ENCODE peak calls at places on chromosomes 4 and X, in seven cellular contexts. K is ovary, W is dorsolateral prefrontal cortex, N is heart left ventricle, I is lower leg skin, C is tibial artery, R is GM23338. Y is an unnamed sample.

GRCh38 chrX:136711147-136711546 is 63.2 kb downstream of the CD40LG start:
- DNase-seq in W (no peak), C (peak; percentile 62), K (peak; percentile 29), I (no peak), N (peak; percentile 47), R (peak; percentile 27), Y (no peak)

GRCh38 chrX:143082537-143082936 is 56.8 kb downstream of the SPANXN4 start:
- DNase-seq in I (no peak), N (no peak), W (no peak), K (no peak), R (no peak), C (no peak), Y (no peak)

GRCh38 chrX:45697591-45697990 is 496.9 kb upstream of the DIPK2B start:
- DNase-seq in W (no peak), R (no peak), K (no peak), N (no peak), C (no peak), I (no peak), Y (no peak)

GRCh38 chr4:176340871-176341685 is 21.3 kb downstream of the SPCS3 start:
- DNase-seq in W (no peak), K (no peak), C (no peak), R (peak; percentile 57), I (no peak), N (peak; percentile 20), Y (no peak)

GRCh38 chrX:46198858-46199257 is 346.4 kb downstream of the ZNF674 start:
- DNase-seq in R (no peak), C (no peak), I (no peak), N (no peak), W (no peak), K (no peak), Y (no peak)

GRCh38 chr4:147513952-147514351 is 33.1 kb downstream of the EDNRA start:
- DNase-seq in I (no peak), W (no peak), K (no peak), N (no peak), R (peak; percentile 16), C (no peak), Y (no peak)

GRCh38 chr4:75939890-75940691 is 722 bp downstream of the NAAA start:
- DNase-seq in K (peak; percentile 58), I (peak; percentile 93), C (peak; percentile 86), N (peak; percentile 86), W (peak; percentile 52), R (peak; percentile 84), Y (peak; percentile 39)

GRCh38 chr4:103091601-103092223 is 7.9 kb downstream of the BDH2 start:
- DNase-seq in I (no peak), N (no peak), K (no peak), W (peak; percentile 10), R (peak; percentile 77), C (no peak), Y (no peak)

GRCh38 chrX:13750204-13750603 is 15.7 kb downstream of the OFD1 start:
- DNase-seq in I (no peak), W (no peak), C (no peak), K (no peak), N (no peak), R (peak; percentile 60), Y (no peak)

GRCh38 chr4:47334597-47335185 is 128.8 kb downstream of the COMMD8 start:
- DNase-seq in W (no peak), N (no peak), C (no peak), R (no peak), I (no peak), K (no peak), Y (no peak)

GRCh38 chr4:173014113-173014558 is 154.5 kb upstream of the GALNT7 start:
- DNase-seq in N (peak; percentile 34), I (no peak), W (peak; percentile 66), C (no peak), R (peak; percentile 84), K (no peak), Y (no peak)

GRCh38 chr4:94131212-94131611 is 76.5 kb upstream of the SMARCAD1 start:
- DNase-seq in W (no peak), C (no peak), I (no peak), K (no peak), R (no peak), N (no peak), Y (no peak)

GRCh38 chr4:174120446-174121142 is 162.9 kb downstream of the FBXO8 start:
- DNase-seq in N (peak; percentile 79), R (peak; percentile 75), C (peak; percentile 65), I (no peak), W (peak; percentile 7), K (peak; percentile 77), Y (peak; percentile 47)

GRCh38 chr4:835148-836002 is 9.4 kb upstream of the CPLX1 start:
- DNase-seq in R (no peak), K (no peak), N (peak; percentile 84), C (no peak), I (no peak), W (no peak), Y (no peak)

GRCh38 chrX:19017271-19017670 is 33.4 kb upstream of the PHKA2 start:
- DNase-seq in C (no peak), I (no peak), W (no peak), K (no peak), N (no peak), R (peak; percentile 67), Y (no peak)

GRCh38 chr4:33171873-33172550 is 2451.8 kb downstream of the PCDH7 start:
- DNase-seq in K (no peak), W (no peak), C (no peak), I (no peak), R (no peak), N (no peak), Y (no peak)

GRCh38 chr4:60805500-60806313 is 394.4 kb upstream of the ADGRL3 start:
- DNase-seq in I (no peak), C (no peak), N (no peak), R (peak; percentile 80), K (no peak), W (no peak), Y (no peak)

GRCh38 chr4:153223935-153224334 is 19.7 kb downstream of the TRIM2 start:
- DNase-seq in W (peak; percentile 14), N (no peak), C (no peak), K (no peak), R (no peak), I (no peak), Y (no peak)

GRCh38 chr4:172142331-172142738 is 329.1 kb downstream of the GALNTL6 start:
- DNase-seq in W (no peak), I (no peak), C (no peak), N (no peak), K (no peak), R (no peak), Y (no peak)

GRCh38 chrX:152929898-152930297 is 32.0 kb downstream of the ZNF185 start:
- DNase-seq in I (no peak), N (no peak), K (no peak), C (no peak), W (no peak), R (no peak), Y (no peak)

GRCh38 chrX:133921764-133922389 is 63.5 kb downstream of the GPC3 start:
- DNase-seq in I (no peak), R (peak; percentile 82), C (no peak), K (no peak), W (no peak), N (peak; percentile 31), Y (no peak)

GRCh38 chr4:169293343-169294176 is 22.8 kb upstream of the SH3RF1 start:
- DNase-seq in R (no peak), K (no peak), N (no peak), I (no peak), C (no peak), W (no peak), Y (no peak)

GRCh38 chr4:113801882-113802281 is 40.3 kb upstream of the CAMK2D start:
- DNase-seq in W (no peak), I (no peak), K (no peak), C (no peak), N (no peak), R (no peak), Y (no peak)

GRCh38 chr4:139887962-139888735 is 222.5 kb downstream of the MGST2 start:
- DNase-seq in W (peak; percentile 16), I (no peak), C (no peak), N (no peak), R (peak; percentile 26), K (no peak), Y (no peak)

DNA sequence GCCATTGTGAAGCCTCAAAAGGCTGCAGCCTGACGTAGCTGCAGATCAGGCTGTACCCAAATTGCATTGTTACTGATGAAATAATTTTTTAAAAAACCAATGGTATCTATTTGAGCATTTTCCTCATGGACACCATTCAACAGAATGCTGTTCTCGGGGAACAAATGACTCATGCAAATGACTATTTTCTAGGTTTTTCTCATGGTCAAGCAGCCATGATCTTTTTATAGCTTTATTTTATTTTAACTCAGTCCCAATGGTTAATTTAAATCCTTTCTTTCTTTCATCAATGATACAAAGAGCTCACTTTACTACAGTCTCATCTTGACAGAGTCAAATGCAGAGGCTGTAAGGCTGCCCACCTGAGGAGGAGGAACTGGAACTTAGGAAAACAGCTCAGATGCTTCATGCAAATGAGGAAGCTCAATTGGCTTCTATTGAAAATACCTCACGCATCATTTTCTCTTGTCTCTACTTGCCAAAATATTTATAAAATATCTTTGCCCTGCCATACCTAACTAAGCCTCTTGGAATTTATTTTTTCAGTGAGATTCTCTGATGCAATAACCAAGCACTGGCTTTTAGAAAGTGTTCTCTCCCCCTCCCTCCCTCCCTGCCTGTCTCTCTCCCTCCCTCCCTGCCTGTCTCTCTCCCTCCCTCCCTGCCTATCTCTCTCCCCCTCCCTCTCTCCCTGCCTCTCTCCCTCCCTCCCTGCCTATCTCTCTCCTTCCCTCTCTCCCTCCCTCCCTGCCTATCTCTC is 81.0 kb downstream of the SORBS2 start:
- DNase-seq in R (no peak), I (no peak), C (no peak), N (no peak), K (no peak), W (no peak), Y (no peak)
- TF ChIP-seq CTCF in R (no peak), I (no peak), C (peak; percentile 45), N (no peak), K (peak; percentile 22), W (no peak), Y (no peak)

DNA sequence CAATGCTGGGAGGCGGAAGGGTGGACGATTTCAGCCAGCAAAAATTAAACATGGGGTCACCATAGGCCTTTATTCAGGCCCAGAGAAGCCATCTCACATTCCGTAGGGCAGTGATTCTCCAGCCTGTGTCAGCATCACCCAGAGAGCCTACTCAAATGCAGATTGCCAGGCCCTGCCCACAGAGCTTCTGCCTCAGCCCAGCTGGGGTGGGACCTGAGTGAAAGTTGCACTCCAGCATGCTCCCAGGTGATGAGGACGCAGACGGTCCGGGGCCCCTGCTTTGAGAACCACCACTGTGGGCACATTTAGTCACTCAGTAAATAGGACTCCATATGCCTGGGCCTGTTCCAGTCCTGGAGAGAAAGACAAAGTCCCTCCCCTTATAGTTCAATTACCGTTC is 12.4 kb upstream of the C4orf50 start:
- DNase-seq in N (no peak), R (no peak), W (no peak), I (no peak), C (no peak), K (no peak), Y (no peak)
- TF ChIP-seq CTCF in N (no peak), R (no peak), W (no peak), I (no peak), C (no peak), K (no peak), Y (no peak)

GRCh38 chr4:164012396-164013027 is 518.0 kb downstream of the TMA16 start:
- DNase-seq in C (no peak), I (no peak), R (peak; percentile 84), K (no peak), N (no peak), W (no peak), Y (no peak)
- TF ChIP-seq CTCF in C (no peak), I (no peak), R (peak; percentile 95), K (no peak), N (no peak), W (peak; percentile 51), Y (no peak)

DNA sequence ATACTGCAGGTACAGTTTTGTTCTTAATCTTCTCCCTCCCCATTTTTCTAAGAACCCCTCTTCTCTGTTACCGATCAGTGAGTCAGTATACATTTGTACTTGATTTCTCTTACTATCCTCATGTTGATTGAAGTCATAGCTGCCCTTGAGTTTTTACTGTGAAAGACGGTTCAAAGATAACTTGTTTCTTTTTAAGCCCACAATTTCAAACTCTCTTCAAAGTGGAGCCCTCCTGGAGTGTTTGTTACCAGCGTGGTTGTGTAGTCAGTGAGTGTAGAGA is 7.9 kb downstream of the PPP1R3F start:
- DNase-seq in N (no peak), C (no peak), W (no peak), K (no peak), I (no peak), R (no peak), Y (no peak)
- TF ChIP-seq CTCF in N (no peak), C (no peak), W (no peak), K (no peak), I (no peak), R (no peak), Y (no peak)